ENCODE peak calls at places on chromosomes 5 and 9, in nine cellular contexts. C is endothelial cell, E is NCI-H1105, Z is head of caudate nucleus, P is BJ, A is T-cell, Y is globus pallidus, H is adipocyte, W is mesenchymal stem cell. U is an unnamed sample.
A peak's percentile ranks its signal among the peaks of the same experiment; 100 is the strongest.

GRCh38 chr5:74594172-74595040 is 46.1 kb downstream of the ENC1 start:
- DNase-seq in C (no peak), E (no peak), Z (no peak), P (no peak), A (no peak), Y (peak; percentile 35), H (peak; percentile 29), W (peak; percentile 33), U (no peak)

GRCh38 chr9:109956811-109957440 is 176.9 kb downstream of the PALM2AKAP2 start:
- DNase-seq in C (no peak), E (no peak), Z (no peak), P (peak; percentile 27), A (no peak), Y (no peak), H (peak; percentile 34), W (peak; percentile 49), U (no peak)

GRCh38 chr5:178651046-178651810 is 24.4 kb upstream of the CLK4 start:
- DNase-seq in C (no peak), E (no peak), Z (peak; percentile 23), P (no peak), A (no peak), Y (no peak), H (peak; percentile 58), W (no peak), U (no peak)

GRCh38 chr5:14268236-14268701 is 125.1 kb downstream of the TRIO start:
- DNase-seq in C (no peak), E (no peak), Z (no peak), P (peak; percentile 75), A (no peak), Y (no peak), H (peak; percentile 83), W (peak; percentile 97), U (no peak)

GRCh38 chr5:8945972-8946371 is 599.9 kb downstream of the SEMA5A start:
- DNase-seq in C (no peak), E (no peak), Z (no peak), P (no peak), A (no peak), Y (no peak), H (no peak), W (no peak), U (no peak)

GRCh38 chr9:22529426-22530199 is 83.0 kb downstream of the DMRTA1 start:
- DNase-seq in C (no peak), E (no peak), Z (no peak), P (no peak), A (no peak), Y (no peak), H (peak; percentile 26), W (no peak), U (no peak)

GRCh38 chr9:108212179-108212578 is 643.6 kb downstream of the ACTL7B start:
- DNase-seq in C (no peak), E (no peak), Z (peak; percentile 24), P (no peak), A (no peak), Y (peak; percentile 11), H (no peak), W (peak; percentile 6), U (no peak)

GRCh38 chr5:1568201-1568979 is 44.6 kb upstream of the LPCAT1 start:
- DNase-seq in C (no peak), E (no peak), Z (peak; percentile 40), P (peak; percentile 63), A (no peak), Y (no peak), H (peak; percentile 91), W (peak; percentile 93), U (peak; percentile 34)

GRCh38 chr9:109780453-109781033 is 545 bp downstream of the PALM2AKAP2 start:
- DNase-seq in C (no peak), E (no peak), Z (no peak), P (no peak), A (no peak), Y (peak; percentile 11), H (peak; percentile 64), W (peak; percentile 63), U (no peak)

GRCh38 chr5:71483355-71483754 is 27.9 kb downstream of the BDP1 start:
- DNase-seq in C (no peak), E (no peak), Z (no peak), P (peak; percentile 50), A (no peak), Y (no peak), H (peak; percentile 55), W (peak; percentile 58), U (no peak)

GRCh38 chr5:30572279-30572678 is 621.2 kb upstream of the CDH6 start:
- DNase-seq in C (no peak), E (no peak), Z (no peak), P (no peak), A (no peak), Y (peak; percentile 1), H (no peak), W (no peak), U (no peak)

GRCh38 chr5:36301858-36302603 is at the start of gene RANBP3L:
- DNase-seq in C (no peak), E (peak; percentile 1), Z (no peak), P (no peak), A (no peak), Y (peak; percentile 29), H (peak; percentile 68), W (peak; percentile 79), U (no peak)

GRCh38 chr9:98993570-98993945 is 49.9 kb downstream of the COL15A1 start:
- DNase-seq in C (no peak), E (no peak), Z (peak; percentile 59), P (no peak), A (no peak), Y (peak; percentile 64), H (no peak), W (peak; percentile 55), U (no peak)

GRCh38 chr9:121138973-121139372 is 62.7 kb downstream of the RAB14 start:
- DNase-seq in C (no peak), E (no peak), Z (no peak), P (no peak), A (no peak), Y (no peak), H (no peak), W (no peak), U (no peak)

GRCh38 chr5:69350664-69351063 is 18.1 kb upstream of the CCDC125 start:
- DNase-seq in C (no peak), E (no peak), Z (no peak), P (no peak), A (no peak), Y (no peak), H (no peak), W (no peak), U (no peak)

GRCh38 chr9:37221489-37222106 is 101.2 kb downstream of the ZCCHC7 start:
- DNase-seq in C (no peak), E (no peak), Z (no peak), P (no peak), A (no peak), Y (no peak), H (no peak), W (no peak), U (no peak)